ENCODE peak calls at places on chromosomes 16 and 17, in seven cellular contexts. P, B, I, W, T, D and S are unnamed samples. For H3K9me3, the result is how much of the 10 kb centered on the place peaks cover.

GRCh38 chr17:66542183-66542966 is 240.0 kb downstream of the PRKCA start:
- DNase-seq in T (no peak), P (peak), B (peak), W (peak), D (peak), I (no peak), S (peak)

GRCh38 chr16:71707199-71707598 is 17.3 kb downstream of the PHLPP2 start:
- DNase-seq in T (no peak), P (no peak), D (no peak), I (no peak), B (no peak), W (no peak), S (no peak)

GRCh38 chr16:89822188-89823086 is 5.8 kb upstream of the SPIRE2 start:
- DNase-seq in T (no peak), W (no peak), D (no peak), I (peak), P (no peak), B (no peak), S (peak)

GRCh38 chr16:27920391-27920891 is 143.1 kb downstream of the GSG1L start:
- DNase-seq in P (no peak), T (no peak), I (no peak), W (peak), D (peak), B (no peak), S (no peak)

GRCh38 chr16:75095204-75095621 is 21.4 kb downstream of the LDHD start:
- DNase-seq in B (no peak), W (no peak), D (no peak), I (no peak), P (no peak), T (no peak), S (no peak)

GRCh38 chr16:81873843-81874752 is 95.0 kb downstream of the PLCG2 start:
- DNase-seq in W (peak), P (peak), I (no peak), T (peak), D (peak), B (peak), S (peak)

GRCh38 chr16:78842950-78843349 is 743.5 kb downstream of the WWOX start:
- DNase-seq in D (no peak), W (no peak), P (no peak), I (no peak), T (no peak), B (no peak), S (no peak)

GRCh38 chr16:68088130-68088972 is 3.2 kb downstream of the NFATC3 start:
- DNase-seq in D (no peak), P (no peak), T (no peak), W (no peak), I (no peak), B (no peak), S (no peak)

GRCh38 chr16:77736879-77737278 is 14.6 kb downstream of the NUDT7 start:
- DNase-seq in W (no peak), P (no peak), I (no peak), D (no peak), B (no peak), T (no peak), S (no peak)

GRCh38 chr16:16124438-16124837 is 98.9 kb downstream of the ABCC6 start:
- DNase-seq in I (no peak), B (no peak), P (no peak), W (no peak), D (no peak), T (no peak), S (no peak)

GRCh38 chr17:64547354-64547753 is 40.6 kb downstream of the CEP95 start:
- DNase-seq in T (no peak), P (no peak), D (no peak), W (no peak), I (no peak), B (no peak), S (no peak)

GRCh38 chr16:64012166-64012565 is 1109.7 kb downstream of the CDH11 start:
- DNase-seq in W (peak), B (peak), D (peak), T (no peak), P (no peak), I (no peak), S (no peak)

GRCh38 chr17:7141824-7142223 is 27.2 kb upstream of the ASGR2 start:
- DNase-seq in P (no peak), D (no peak), W (no peak), B (no peak), T (peak), I (no peak), S (peak)

GRCh38 chr17:81539571-81539900 is 11.4 kb downstream of the FSCN2 start:
- DNase-seq in T (no peak), D (no peak), B (no peak), I (no peak), W (no peak), P (no peak), S (no peak)

GRCh38 chr17:66897141-66897540 is 62.2 kb downstream of the CACNG5 start:
- DNase-seq in B (no peak), I (no peak), D (no peak), W (no peak), T (no peak), P (no peak), S (no peak)

GRCh38 chr16:17691621-17692231 is 221.0 kb upstream of the XYLT1 start:
- DNase-seq in P (no peak), T (no peak), W (no peak), B (peak), D (no peak), I (no peak), S (no peak)

GRCh38 chr17:2442166-2442565 is 41.3 kb upstream of the MNT start:
- DNase-seq in W (no peak), I (no peak), P (no peak), B (peak), T (no peak), D (no peak), S (peak)

GRCh38 chr16:17329412-17329811 is 141.3 kb downstream of the XYLT1 start:
- DNase-seq in P (no peak), W (no peak), B (no peak), D (no peak), I (no peak), T (no peak), S (no peak)

DNA sequence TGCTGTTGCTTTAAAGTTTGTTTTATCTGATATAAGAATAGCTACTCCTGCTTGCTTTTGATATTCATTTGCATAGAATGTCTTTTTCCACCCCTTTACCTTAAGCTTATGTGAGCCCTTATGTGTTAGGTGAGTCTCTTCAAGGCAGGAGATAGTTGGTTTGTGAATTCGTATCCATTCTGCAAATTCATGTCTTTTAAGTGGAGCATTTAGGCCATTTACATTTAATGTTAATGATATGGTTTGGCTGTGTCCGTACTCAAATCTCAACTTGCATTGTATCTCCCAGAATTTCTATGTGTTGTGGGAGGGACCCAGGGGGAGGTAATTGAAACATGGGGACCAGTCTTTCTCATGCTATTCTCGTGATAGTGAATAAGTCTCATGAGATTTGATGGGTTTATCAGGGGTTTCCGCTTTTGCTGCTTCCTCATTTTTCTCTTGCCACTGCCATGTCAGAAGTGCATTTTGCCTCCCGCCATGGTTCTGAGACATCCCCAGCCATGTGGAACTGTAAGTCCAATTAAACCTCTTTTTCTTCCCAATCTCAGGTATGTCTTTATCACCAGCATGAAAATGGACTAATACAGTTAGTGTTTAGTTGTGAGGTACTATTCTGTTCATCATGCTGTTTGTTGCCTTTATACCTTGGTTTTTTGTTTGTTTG is 27.2 kb downstream of the ATF7IP2 start:
- DNase-seq in D (no peak), B (no peak), T (no peak), I (no peak), P (no peak), W (no peak), S (no peak)
- H3K9me3 ChIP-seq in D (under half), B (under half), T (half or more), I (half or more), P (under half), W (under half), S (under half)

DNA sequence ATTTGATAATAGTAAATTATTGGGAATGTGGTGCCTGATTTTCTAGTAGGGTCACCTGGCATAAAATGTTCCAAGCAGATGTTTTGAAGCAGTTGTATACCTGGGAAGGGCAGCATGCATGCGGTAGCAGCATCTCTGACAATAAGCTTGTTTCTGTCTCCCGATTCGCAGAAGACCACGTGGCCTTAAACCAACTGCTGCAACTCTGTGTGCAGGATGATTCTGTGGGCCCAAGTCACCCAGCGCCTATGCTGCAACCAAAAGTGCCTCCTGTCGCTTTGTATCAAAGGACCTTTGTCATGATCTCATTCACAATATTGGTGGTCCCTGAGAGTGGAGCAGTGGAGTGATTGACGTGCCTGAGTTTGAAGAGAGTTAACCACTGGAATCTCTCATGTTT is 8.1 kb downstream of the NDEL1 start:
- DNase-seq in B (no peak), W (no peak), P (no peak), D (no peak), I (no peak), T (no peak), S (no peak)
- H3K4me3 ChIP-seq in B (no peak), W (no peak), P (no peak), D (no peak), I (no peak), T (no peak), S (no peak)

DNA sequence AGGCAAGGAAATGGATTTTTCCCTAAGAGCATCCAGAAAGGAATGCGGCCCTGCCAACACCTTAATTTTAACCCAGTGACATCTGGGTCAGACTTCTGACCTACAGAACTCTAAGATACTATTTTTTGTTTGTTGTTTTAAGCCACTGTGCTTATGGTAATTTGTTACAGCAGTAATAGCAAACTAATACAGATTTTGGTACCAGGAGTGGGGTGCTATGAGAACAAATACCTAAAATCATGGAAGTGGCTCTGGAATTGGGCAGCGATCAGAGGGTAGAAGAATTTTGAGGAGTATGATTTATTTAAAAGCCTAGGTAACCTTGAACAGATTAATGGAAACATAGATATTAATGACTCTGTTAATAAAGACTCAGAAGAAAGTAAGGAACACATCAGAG is 208.2 kb downstream of the ZNF423 start:
- DNase-seq in W (no peak), I (no peak), D (no peak), B (no peak), P (no peak), T (no peak), S (no peak)
- H3K9me3 ChIP-seq in W (under half), I (under half), D (under half), B (under half), P (under half), T (under half), S (under half)

DNA sequence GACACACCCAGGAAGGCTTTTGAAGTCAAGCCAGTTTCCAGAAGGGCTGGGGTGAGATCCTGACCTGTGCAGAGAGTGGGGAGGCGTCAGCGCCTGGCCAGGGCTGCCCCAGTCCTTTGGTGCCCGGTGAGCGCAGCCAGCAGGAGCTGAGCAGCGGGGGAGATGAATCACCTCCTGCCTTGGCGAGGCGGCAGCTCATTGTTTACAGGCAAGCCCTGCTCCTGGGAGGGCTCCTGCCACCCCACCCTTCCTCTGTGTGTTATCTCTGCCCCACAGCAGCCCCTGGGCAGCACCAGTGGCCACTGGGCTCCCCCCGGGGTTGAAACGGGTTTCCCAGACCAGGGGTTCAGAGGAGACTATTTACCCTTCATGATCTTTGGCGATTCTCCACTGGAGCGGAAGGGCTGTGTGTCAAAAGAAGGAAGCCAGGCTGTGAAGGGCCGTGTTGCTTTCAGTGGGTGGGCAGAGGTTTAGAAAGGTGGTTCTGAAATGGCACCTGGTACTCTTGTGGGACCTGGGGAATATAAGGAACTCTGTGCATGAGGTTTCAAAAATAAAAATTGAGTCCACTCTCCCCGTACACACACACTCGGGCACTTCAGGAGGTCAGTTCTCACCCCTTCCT is 14.1 kb upstream of the ITGB4 start:
- DNase-seq in B (peak), I (no peak), P (peak), D (peak), W (peak), T (peak), S (no peak)
- H3K4me3 ChIP-seq in B (no peak), I (no peak), P (no peak), D (no peak), W (no peak), T (no peak), S (no peak)

GRCh38 chr16:24288516-24288915 is 32.4 kb downstream of the CACNG3 start:
- DNase-seq in W (no peak), D (no peak), P (no peak), I (no peak), T (no peak), B (no peak), S (no peak)
- H3K9me3 ChIP-seq in W (under half), D (under half), P (under half), I (under half), T (under half), B (under half), S (under half)

GRCh38 chr16:35516971-35517370 is 2057.6 kb downstream of the TP53TG3F start:
- DNase-seq in D (no peak), W (no peak), T (no peak), I (no peak), B (no peak), P (no peak), S (no peak)
- H3K4me3 ChIP-seq in D (no peak), W (no peak), T (no peak), I (no peak), B (no peak), P (no peak), S (no peak)

GRCh38 chr16:3317315-3317999 is 12.2 kb downstream of the ZNF75A start:
- DNase-seq in T (no peak), D (peak), I (no peak), W (peak), P (peak), B (peak), S (no peak)
- H3K9me3 ChIP-seq in T (half or more), D (under half), I (half or more), W (under half), P (under half), B (under half), S (under half)

DNA sequence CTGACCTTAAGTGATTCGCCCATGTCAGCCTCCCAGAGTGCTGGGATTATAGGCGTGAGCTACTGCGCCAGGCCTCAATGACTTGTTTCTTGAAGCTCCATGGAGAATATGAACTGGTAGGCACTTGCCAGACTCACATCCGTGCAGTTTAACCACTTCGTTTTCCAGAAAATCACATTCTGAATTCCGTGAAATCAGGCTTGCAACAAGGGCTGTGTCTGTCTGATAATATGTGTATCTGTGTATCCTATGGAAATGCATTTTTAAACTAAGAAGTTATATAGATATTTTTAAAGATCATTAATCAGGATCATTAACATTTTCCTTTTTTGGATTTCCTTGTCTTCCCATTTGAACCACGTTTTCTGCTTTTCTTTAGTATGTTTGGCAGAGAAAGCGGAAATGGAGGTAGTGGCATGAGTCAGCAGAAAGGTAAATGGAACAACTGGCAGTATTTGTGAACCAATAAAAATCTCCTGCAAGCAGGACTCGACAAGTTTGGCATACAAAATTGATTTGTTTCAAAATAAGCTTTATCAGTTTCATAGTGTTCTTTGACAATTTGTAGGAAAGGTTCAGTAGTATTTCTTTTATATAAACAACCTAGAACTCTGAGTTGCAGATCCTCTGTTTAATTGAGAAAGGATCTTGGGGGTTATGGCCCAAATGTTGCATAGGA is 33.0 kb downstream of the USP10 start:
- DNase-seq in I (no peak), W (no peak), D (no peak), T (no peak), B (no peak), P (no peak), S (peak)
- H3K4me3 ChIP-seq in I (no peak), W (no peak), D (no peak), T (no peak), B (no peak), P (no peak), S (no peak)

DNA sequence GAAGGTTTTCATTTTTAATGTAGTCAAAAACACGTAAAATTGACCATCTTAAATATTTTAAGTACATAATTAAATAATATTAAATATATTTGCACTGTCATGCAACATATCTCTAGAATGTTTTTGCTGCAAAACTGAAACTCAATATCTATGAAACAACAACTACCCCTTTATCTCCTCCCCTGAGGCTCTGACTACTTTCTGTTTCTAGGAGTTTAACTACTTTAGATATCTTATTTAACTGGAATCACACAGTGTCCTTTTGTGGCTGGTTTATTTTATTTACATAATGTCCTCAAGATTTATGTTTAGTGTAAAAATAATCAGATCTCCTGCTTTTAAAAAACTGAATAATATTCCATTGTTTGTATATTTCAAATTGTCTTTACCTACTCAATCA is 2003.9 kb downstream of the TP53TG3F start:
- DNase-seq in T (no peak), D (no peak), P (no peak), W (no peak), I (no peak), B (no peak), S (no peak)
- H3K9me3 ChIP-seq in T (under half), D (under half), P (under half), W (under half), I (half or more), B (under half), S (under half)